ENCODE peak calls at places on chromosomes 4 and X, in four cellular contexts. M is Calu3; W is activated CD4-positive, alpha-beta T cell treated with anti-CD3 and anti-CD28 coated beads, Interleukin-2, amount 10 ng/mL, durations not matched to agents 7 days and 5 days; X is kidney tubule cell. P is an unnamed sample.

GRCh38 chrX:10755477-10756334 is 135.3 kb upstream of the MID1 start:
- DNase-seq in W (no peak), M (peak; percentile 6), X (peak; percentile 84), P (no peak)

GRCh38 chr4:149884046-149884445 is 68.4 kb upstream of the IQCM start:
- DNase-seq in X (no peak), W (no peak), M (no peak), P (no peak)

GRCh38 chrX:48465336-48465933 is 4.6 kb downstream of the SLC38A5 start:
- DNase-seq in X (peak; percentile 77), M (no peak), W (no peak), P (no peak)

GRCh38 chrX:9312922-9313867 is 151.7 kb upstream of the TBL1X start:
- DNase-seq in X (peak; percentile 47), M (peak; percentile 61), W (peak; percentile 55), P (peak; percentile 66)

GRCh38 chrX:110795645-110796510 is at the start of gene CHRDL1:
- DNase-seq in X (peak; percentile 43), W (no peak), M (peak; percentile 16), P (peak; percentile 47)

GRCh38 chr4:2085496-2085901 is 26.4 kb downstream of the NAT8L start:
- DNase-seq in X (no peak), W (no peak), M (no peak), P (no peak)

GRCh38 chr4:163679189-163679588 is 184.7 kb downstream of the TMA16 start:
- DNase-seq in M (peak; percentile 6), W (no peak), X (peak; percentile 17), P (peak; percentile 23)

GRCh38 chrX:39907964-39908616 is 189.7 kb downstream of the BCOR start:
- DNase-seq in X (peak; percentile 98), W (no peak), M (peak; percentile 71), P (no peak)

GRCh38 chr4:100736651-100737450 is 219.0 kb upstream of the EMCN start:
- DNase-seq in X (peak; percentile 83), M (no peak), W (no peak), P (no peak)

GRCh38 chr4:17544205-17544604 is 29.2 kb downstream of the CLRN2 start:
- DNase-seq in X (peak; percentile 53), M (peak; percentile 35), W (no peak), P (no peak)

GRCh38 chr4:128668566-128668965 is 140.9 kb upstream of the JADE1 start:
- DNase-seq in X (no peak), M (no peak), W (no peak), P (no peak)

GRCh38 chrX:39953879-39954278 is 143.9 kb downstream of the BCOR start:
- DNase-seq in X (peak; percentile 86), M (peak; percentile 87), W (no peak), P (peak; percentile 41)

GRCh38 chr4:102754044-102754443 is 6.7 kb downstream of the MANBA start:
- DNase-seq in M (no peak), W (no peak), X (no peak), P (no peak)

GRCh38 chrX:39320165-39320564 is 518.9 kb downstream of the MID1IP1 start:
- DNase-seq in W (no peak), M (no peak), X (no peak), P (no peak)

GRCh38 chrX:2576793-2577192 is 76.0 kb upstream of the DHRSX start:
- DNase-seq in M (no peak), W (no peak), X (peak; percentile 16), P (no peak)

GRCh38 chrX:16022580-16023170 is 100.7 kb upstream of the GRPR start:
- DNase-seq in M (no peak), W (no peak), X (peak; percentile 86), P (no peak)

GRCh38 chr4:175412744-175413143 is 399.3 kb downstream of the GPM6A start:
- DNase-seq in X (peak; percentile 76), M (no peak), W (no peak), P (no peak)

GRCh38 chr4:150033937-150034336 is 44.3 kb upstream of the DCLK2 start:
- DNase-seq in W (no peak), M (peak; percentile 0), X (peak; percentile 88), P (no peak)

GRCh38 chrX:85903692-85904471 is 143.5 kb downstream of the CHM start:
- DNase-seq in X (no peak), W (no peak), M (no peak), P (no peak)

GRCh38 chrX:124010157-124010556 is 48.7 kb downstream of the STAG2 start:
- DNase-seq in X (no peak), W (no peak), M (no peak), P (no peak)

GRCh38 chrX:71492086-71493065 is 40.5 kb upstream of the OGT start:
- DNase-seq in W (peak; percentile 41), M (peak; percentile 40), X (peak; percentile 28), P (no peak)

GRCh38 chr4:65983062-65983461 is 312.8 kb upstream of the EPHA5 start:
- DNase-seq in M (no peak), W (no peak), X (no peak), P (no peak)

GRCh38 chr4:94544811-94545210 is 93.1 kb downstream of the PDLIM5 start:
- DNase-seq in M (no peak), X (peak; percentile 23), W (no peak), P (no peak)

GRCh38 chrX:39018526-39018925 is 217.3 kb downstream of the MID1IP1 start:
- DNase-seq in X (no peak), M (no peak), W (no peak), P (no peak)

GRCh38 chr4:39354178-39354503 is 12.0 kb downstream of the RFC1 start:
- DNase-seq in M (no peak), W (no peak), X (no peak), P (no peak)

GRCh38 chr4:67087897-67088296 is 457.4 kb downstream of the CENPC start:
- DNase-seq in W (peak; percentile 55), X (peak; percentile 52), M (peak; percentile 42), P (peak; percentile 14)

P was measured in HEK293T.